ENCODE peak calls at places on chromosomes 13 and 19, in four cellular contexts. L, F, Q and M are unnamed samples.

GRCh38 chr13:100051070-100051469 is 37.8 kb upstream of the PCCA start:
- DNase-seq in L (no peak), F (no peak), Q (no peak), M (no peak)

GRCh38 chr19:56839665-56840451 is 668 bp downstream of the PEG3 start:
- DNase-seq in L (peak; percentile 96), F (no peak), Q (no peak), M (no peak)

GRCh38 chr19:18932216-18932841 is 8.7 kb downstream of the HOMER3 start:
- DNase-seq in L (no peak), F (no peak), Q (peak; percentile 97), M (peak; percentile 90)

GRCh38 chr19:18475004-18475453 is 37.1 kb upstream of the ISYNA1 start:
- DNase-seq in L (no peak), F (no peak), Q (no peak), M (no peak)

GRCh38 chr13:22757530-22758120 is 423.2 kb upstream of the SGCG start:
- DNase-seq in L (no peak), F (no peak), Q (no peak), M (no peak)

GRCh38 chr13:98997738-98998641 is 20.1 kb upstream of the DOCK9 start:
- DNase-seq in L (peak; percentile 80), F (peak; percentile 92), Q (no peak), M (no peak)

GRCh38 chr19:56111601-56112312 is 9.3 kb downstream of the ZNF787 start:
- DNase-seq in L (no peak), F (no peak), Q (no peak), M (no peak)

GRCh38 chr19:2982983-2983350 is 5.6 kb downstream of the TLE6 start:
- DNase-seq in L (peak; percentile 95), F (peak; percentile 50), Q (no peak), M (no peak)

GRCh38 chr19:32824906-32825608 is 44.5 kb downstream of the SLC7A9 start:
- DNase-seq in L (no peak), F (no peak), Q (no peak), M (no peak)

GRCh38 chr19:49676136-49676689 is 858 bp upstream of the PRMT1 start:
- DNase-seq in L (no peak), F (no peak), Q (peak; percentile 80), M (peak; percentile 68)

GRCh38 chr13:107900775-107901174 is 314.6 kb downstream of the LIG4 start:
- DNase-seq in L (no peak), F (no peak), Q (no peak), M (no peak)

GRCh38 chr19:17806945-17807344 is 12.0 kb downstream of the B3GNT3 start:
- DNase-seq in L (no peak), F (no peak), Q (no peak), M (no peak)

GRCh38 chr13:19910336-19911072 is 47.1 kb upstream of the ZMYM5 start:
- DNase-seq in L (no peak), F (peak; percentile 88), Q (no peak), M (no peak)

GRCh38 chr19:48274173-48274572 is 4.3 kb downstream of the ZNF114 start:
- DNase-seq in L (no peak), F (no peak), Q (no peak), M (no peak)

GRCh38 chr13:76542176-76542575 is 344.0 kb downstream of the KCTD12 start:
- DNase-seq in L (no peak), F (no peak), Q (no peak), M (no peak)

GRCh38 chr19:5952193-5953033 is 25.5 kb downstream of the RANBP3 start:
- DNase-seq in L (no peak), F (no peak), Q (no peak), M (no peak)

GRCh38 chr19:17909017-17909732 is 23.6 kb upstream of the CCDC124 start:
- DNase-seq in L (no peak), F (peak; percentile 56), Q (no peak), M (no peak)

GRCh38 chr13:59931621-59932020 is 232.1 kb downstream of the DIAPH3 start:
- DNase-seq in L (no peak), F (peak; percentile 60), Q (no peak), M (no peak)

GRCh38 chr13:33081666-33082065 is 65.4 kb downstream of the KL start:
- DNase-seq in L (no peak), F (no peak), Q (no peak), M (no peak)

GRCh38 chr13:95457294-95457693 is 95.2 kb upstream of the CLDN10 start:
- DNase-seq in L (no peak), F (peak; percentile 11), Q (no peak), M (no peak)

GRCh38 chr13:97539651-97540230 is 105.8 kb downstream of the RAP2A start:
- DNase-seq in L (no peak), F (peak; percentile 19), Q (no peak), M (no peak)

GRCh38 chr13:33125821-33126570 is 109.8 kb downstream of the KL start:
- DNase-seq in L (no peak), F (peak; percentile 80), Q (no peak), M (no peak)

GRCh38 chr19:10419646-10420443 is 493 bp upstream of the PDE4A start:
- DNase-seq in L (no peak), F (peak; percentile 51), Q (peak; percentile 60), M (peak; percentile 26)

GRCh38 chr19:10421240-10421948 is 1.1 kb downstream of the PDE4A start:
- DNase-seq in L (no peak), F (no peak), Q (no peak), M (no peak)

GRCh38 chr19:10421981-10422461 is 1.7 kb downstream of the PDE4A start:
- DNase-seq in L (no peak), F (no peak), Q (no peak), M (no peak)

GRCh38 chr19:10419200-10419645 is 1.1 kb upstream of the PDE4A start:
- DNase-seq in L (no peak), F (no peak), Q (peak; percentile 42), M (no peak)

DNA sequence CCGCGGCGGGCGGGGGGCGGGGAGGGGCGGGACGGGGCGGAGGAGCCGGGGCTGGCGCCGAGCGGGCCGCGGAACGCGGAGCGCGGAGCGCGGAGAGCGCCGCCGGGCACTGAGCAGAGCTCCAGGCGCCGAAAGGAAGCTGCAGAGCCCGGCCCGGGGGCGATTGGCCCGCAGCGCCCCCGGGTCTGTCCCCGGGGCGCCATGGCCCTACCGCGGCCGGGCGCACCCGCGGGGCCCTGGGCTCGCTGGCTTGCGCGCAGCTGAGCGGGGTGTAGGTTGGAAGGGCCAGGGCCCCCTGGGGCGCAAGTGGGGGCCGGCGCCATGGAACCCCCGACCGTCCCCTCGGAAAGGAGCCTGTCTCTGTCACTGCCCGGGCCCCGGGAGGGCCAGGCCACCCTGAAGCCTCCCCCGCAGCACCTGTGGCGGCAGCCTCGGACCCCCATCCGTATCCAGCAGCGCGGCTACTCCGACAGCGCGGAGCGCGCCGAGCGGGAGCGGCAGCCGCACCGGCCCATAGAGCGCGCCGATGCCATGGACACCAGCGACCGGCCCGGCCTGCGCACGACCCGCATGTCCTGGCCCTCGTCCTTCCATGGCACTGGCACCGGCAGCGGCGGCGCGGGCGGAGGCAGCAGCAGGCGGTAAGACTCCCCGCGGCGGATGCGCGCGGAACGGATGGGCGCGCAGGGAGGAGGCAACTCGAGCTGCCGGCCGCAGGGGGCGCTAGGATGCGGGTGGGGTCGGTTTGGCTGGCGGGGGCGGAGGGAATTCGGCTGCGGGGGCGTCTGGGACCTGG is at the start of gene PDE4A:
- DNase-seq in L (no peak), F (peak; percentile 43), Q (peak; percentile 79), M (peak; percentile 74)
- TF ChIP-seq CTCF in L (peak; percentile 9), F (peak; percentile 31), Q (peak; percentile 50), M (peak; percentile 60)

DNA sequence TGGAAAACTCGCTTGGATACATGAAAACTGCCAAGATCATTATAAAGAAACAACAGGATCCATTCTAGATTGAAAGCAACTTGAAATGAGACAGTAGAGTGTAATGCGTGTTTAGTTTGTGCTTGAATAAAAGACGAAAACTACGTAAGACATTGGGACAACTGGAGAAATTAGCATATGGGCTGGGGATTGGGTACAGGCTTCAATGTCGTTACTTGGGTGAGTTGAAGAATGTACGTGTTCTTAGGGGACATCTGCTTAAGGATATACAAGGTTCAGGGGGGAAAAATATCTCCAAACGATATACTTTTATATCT is 471 bp upstream of the ERVK3-1 start:
- DNase-seq in L (no peak), F (no peak), Q (no peak), M (no peak)
- TF ChIP-seq CTCF in L (no peak), F (no peak), Q (no peak), M (no peak)

GRCh38 chr13:109155301-109155761 is 525.9 kb downstream of the MYO16 start:
- DNase-seq in L (no peak), F (peak; percentile 14), Q (no peak), M (no peak)
- TF ChIP-seq CTCF in L (no peak), F (no peak), Q (no peak), M (no peak)

DNA sequence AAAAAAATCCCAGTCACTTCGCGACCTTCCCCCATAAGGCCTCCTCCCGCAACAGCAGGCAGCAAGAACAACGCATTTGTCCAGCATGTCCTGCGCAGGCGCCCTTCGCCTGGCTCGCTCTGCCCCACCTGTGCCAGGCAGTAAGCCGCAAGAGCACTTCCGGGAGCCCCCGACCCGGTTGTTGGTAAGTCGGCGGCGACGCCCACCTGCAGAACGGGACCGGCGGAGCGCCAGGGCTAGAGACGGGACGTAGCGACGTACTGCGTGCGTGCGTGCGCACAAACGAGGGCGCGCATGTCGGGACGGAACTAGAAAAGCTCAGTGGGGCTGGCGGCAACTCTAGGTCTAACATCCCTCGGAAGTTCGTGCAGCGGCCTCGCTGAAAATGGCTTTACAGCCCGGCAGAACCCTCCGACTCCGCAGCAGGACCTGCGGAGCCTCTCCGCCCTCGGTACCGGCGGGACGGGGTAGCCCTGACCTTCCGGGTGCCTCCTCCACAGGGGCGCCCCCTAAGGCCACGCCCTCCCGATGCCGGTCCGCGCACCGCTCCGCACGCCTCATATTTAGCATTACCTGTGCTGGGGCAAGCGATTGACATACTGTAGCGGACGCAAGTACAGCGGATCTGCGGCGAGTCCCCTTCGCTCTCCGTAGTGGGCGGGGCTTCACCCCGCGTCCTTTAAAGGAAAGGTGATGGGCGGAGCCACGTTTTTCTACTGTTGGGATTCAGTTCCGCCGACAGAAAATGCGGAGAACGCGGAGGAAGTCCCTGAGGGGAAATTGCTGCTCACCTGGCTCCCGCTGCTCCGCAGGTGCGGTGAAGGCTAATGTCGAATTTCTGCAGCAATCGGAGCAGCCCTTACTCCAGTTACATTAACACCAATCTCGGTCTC is at the start of gene MTIF3:
- DNase-seq in L (peak; percentile 98), F (peak; percentile 94), Q (peak; percentile 93), M (peak; percentile 89)
- TF ChIP-seq CTCF in L (peak; percentile 23), F (peak; percentile 8), Q (no peak), M (no peak)

DNA sequence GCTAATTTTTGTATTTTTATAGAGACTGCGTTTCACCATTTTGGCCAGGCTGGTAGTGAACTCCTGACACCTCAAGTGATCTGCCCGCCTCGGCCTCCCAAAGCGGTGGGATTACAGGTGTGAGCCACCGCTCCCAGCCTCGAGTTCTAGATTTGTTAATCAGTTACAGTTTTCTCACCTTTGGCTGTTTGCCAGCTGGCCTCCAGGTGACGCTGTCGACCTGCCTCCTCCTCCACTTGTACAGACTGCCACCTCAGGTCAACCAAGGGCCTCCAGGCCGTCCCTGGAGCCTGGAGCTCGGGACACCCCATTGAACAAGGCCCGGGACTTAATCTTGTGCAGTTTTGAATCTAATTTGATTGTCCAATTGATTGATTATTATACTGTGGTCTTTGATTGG is 45.5 kb downstream of the IER2 start:
- DNase-seq in L (no peak), F (no peak), Q (peak; percentile 56), M (peak; percentile 72)
- TF ChIP-seq CTCF in L (no peak), F (no peak), Q (peak; percentile 60), M (peak; percentile 61)

GRCh38 chr19:58326501-58326913 is 287 bp upstream of the ZSCAN22 start:
- DNase-seq in L (no peak), F (no peak), Q (no peak), M (no peak)
- TF ChIP-seq CTCF in L (no peak), F (no peak), Q (no peak), M (no peak)